ENCODE peak calls at places on chromosomes 6 and 20, in eight cellular contexts. I, X, S, F, A, V, J and N are unnamed samples.
A peak's percentile ranks its signal among the peaks of the same experiment; 100 is the strongest.

GRCh38 chr20:54257090-54257816 is 49.4 kb downstream of the PFDN4 start:
- DNase-seq in V (peak; percentile 92), J (no peak), A (no peak), S (no peak), X (no peak), F (no peak), I (no peak), N (no peak)

GRCh38 chr20:44068780-44069191 is 118.2 kb downstream of the JPH2 start:
- DNase-seq in F (no peak), A (no peak), J (no peak), X (no peak), S (no peak), V (no peak), I (no peak), N (no peak)

GRCh38 chr6:85864453-85865401 is 222.0 kb upstream of the SYNCRIP start:
- DNase-seq in I (no peak), V (peak; percentile 25), S (no peak), F (no peak), X (no peak), A (no peak), J (no peak), N (no peak)

GRCh38 chr6:169795196-169795595 is 43.8 kb downstream of the ERMARD start:
- DNase-seq in F (no peak), J (no peak), A (no peak), X (no peak), I (no peak), V (no peak), S (no peak), N (no peak)

GRCh38 chr6:37317312-37318038 is 36.3 kb upstream of the RNF8 start:
- DNase-seq in F (no peak), I (no peak), A (no peak), V (no peak), S (no peak), J (no peak), X (no peak), N (no peak)

GRCh38 chr6:33843696-33844121 is 39.9 kb upstream of the MLN start:
- DNase-seq in J (no peak), A (no peak), I (no peak), S (no peak), X (peak; percentile 70), V (no peak), F (no peak), N (no peak)

GRCh38 chr20:4585104-4585753 is 136.5 kb upstream of the PRND start:
- DNase-seq in X (no peak), S (peak; percentile 12), V (peak; percentile 87), A (no peak), I (no peak), F (no peak), J (no peak), N (no peak)

GRCh38 chr6:159594106-159594749 is 98.8 kb downstream of the SOD2 start:
- DNase-seq in I (no peak), J (no peak), V (peak; percentile 9), X (no peak), A (no peak), F (no peak), S (no peak), N (no peak)

GRCh38 chr20:50399003-50399916 is 110.9 kb upstream of the PTPN1 start:
- DNase-seq in X (no peak), V (no peak), F (no peak), A (no peak), J (no peak), I (peak; percentile 92), S (no peak), N (no peak)

GRCh38 chr6:121951918-121952379 is 447.5 kb upstream of the HSF2 start:
- DNase-seq in F (no peak), V (peak; percentile 78), S (no peak), A (no peak), I (no peak), X (no peak), J (no peak), N (no peak)

GRCh38 chr6:111565316-111566221 is 40.1 kb downstream of the TRAF3IP2 start:
- DNase-seq in X (no peak), F (no peak), S (peak; percentile 74), J (no peak), I (no peak), A (peak; percentile 51), V (no peak), N (no peak)

GRCh38 chr6:35757461-35758123 is 18.8 kb upstream of the CLPSL2 start:
- DNase-seq in V (no peak), J (no peak), I (no peak), S (peak; percentile 91), A (peak; percentile 57), F (no peak), X (no peak), N (no peak)

GRCh38 chr6:112253842-112254816 is at the start of gene LAMA4:
- DNase-seq in A (peak; percentile 39), I (peak; percentile 77), J (no peak), F (no peak), S (peak; percentile 68), X (peak; percentile 62), V (no peak), N (no peak)

GRCh38 chr6:134235937-134236751 is 81.8 kb downstream of the SGK1 start:
- DNase-seq in A (no peak), S (no peak), I (no peak), X (no peak), F (no peak), V (peak; percentile 69), J (no peak), N (no peak)

GRCh38 chr20:19491241-19491640 is 266.8 kb upstream of the RIN2 start:
- DNase-seq in X (no peak), I (no peak), V (no peak), J (no peak), S (no peak), A (no peak), F (no peak), N (no peak)

GRCh38 chr6:159467473-159468041 is 225.5 kb downstream of the SOD2 start:
- DNase-seq in F (no peak), V (no peak), A (no peak), J (no peak), I (no peak), S (no peak), X (no peak), N (no peak)

GRCh38 chr6:162770955-162771354 is 43.2 kb downstream of the PACRG start:
- DNase-seq in S (no peak), X (no peak), F (no peak), V (no peak), J (no peak), A (no peak), I (no peak), N (no peak)

GRCh38 chr6:154412106-154412820 is 55.7 kb upstream of the IPCEF1 start:
- DNase-seq in J (no peak), F (no peak), A (no peak), S (no peak), X (no peak), I (no peak), V (no peak), N (no peak)

DNA sequence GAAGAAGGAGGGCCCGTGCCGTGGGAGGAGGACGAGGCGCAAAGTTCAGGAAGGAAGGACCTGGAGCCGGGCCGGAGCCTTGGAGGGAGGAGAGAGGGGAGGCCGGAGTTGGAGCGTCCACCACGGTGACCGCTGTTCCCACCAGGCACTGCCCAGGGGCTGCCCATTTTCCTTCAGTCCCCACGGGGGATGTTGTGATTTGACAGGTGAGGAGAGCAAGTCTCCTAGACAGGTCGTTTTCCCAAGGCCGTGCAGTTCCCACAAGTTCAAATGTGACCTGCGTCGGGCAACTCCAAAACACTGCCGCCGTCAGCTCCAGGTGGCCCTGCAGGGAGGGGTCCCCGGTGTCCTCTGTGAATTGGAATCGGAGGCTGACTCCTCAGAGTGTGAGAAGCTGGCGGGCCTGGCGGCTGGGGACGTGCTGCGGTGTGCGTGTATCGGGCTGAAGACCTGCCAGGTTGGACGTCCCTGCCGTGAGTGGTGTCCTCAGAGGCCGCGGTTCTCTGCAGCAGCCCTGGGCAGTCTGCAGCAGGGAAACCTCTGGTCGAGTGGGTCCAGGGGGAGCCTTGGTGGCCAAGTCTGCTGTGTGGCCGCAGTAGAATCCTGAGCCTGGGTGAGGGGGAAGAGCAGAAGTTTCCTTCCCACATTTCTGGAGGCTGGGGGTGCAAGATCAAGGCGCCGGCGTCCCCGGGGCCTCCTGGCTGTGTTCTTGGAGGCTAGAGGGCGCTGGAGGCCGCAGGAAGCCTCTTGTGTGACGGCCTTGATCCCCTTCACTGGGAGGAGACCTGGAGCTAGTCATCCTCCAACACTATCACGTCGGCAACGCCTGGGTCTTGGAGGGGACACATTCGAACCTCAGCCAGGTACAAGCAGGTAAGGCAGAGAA is 115.0 kb upstream of the FRMD1 start:
- DNase-seq in X (peak; percentile 27), S (peak; percentile 52), F (no peak), A (peak; percentile 56), V (no peak), J (no peak), I (peak; percentile 54), N (no peak)
- TF ChIP-seq CTCF in X (peak; percentile 21), S (peak; percentile 76), F (no peak), A (peak; percentile 10), V (peak; percentile 5), J (no peak), I (no peak), N (no peak)

GRCh38 chr20:52469143-52469542 is 277.6 kb upstream of the ZFP64 start:
- DNase-seq in S (peak; percentile 6), X (no peak), I (no peak), A (no peak), J (no peak), F (no peak), V (no peak), N (no peak)
- TF ChIP-seq CTCF in S (peak; percentile 10), X (no peak), I (no peak), A (no peak), J (no peak), F (no peak), V (no peak), N (no peak)

DNA sequence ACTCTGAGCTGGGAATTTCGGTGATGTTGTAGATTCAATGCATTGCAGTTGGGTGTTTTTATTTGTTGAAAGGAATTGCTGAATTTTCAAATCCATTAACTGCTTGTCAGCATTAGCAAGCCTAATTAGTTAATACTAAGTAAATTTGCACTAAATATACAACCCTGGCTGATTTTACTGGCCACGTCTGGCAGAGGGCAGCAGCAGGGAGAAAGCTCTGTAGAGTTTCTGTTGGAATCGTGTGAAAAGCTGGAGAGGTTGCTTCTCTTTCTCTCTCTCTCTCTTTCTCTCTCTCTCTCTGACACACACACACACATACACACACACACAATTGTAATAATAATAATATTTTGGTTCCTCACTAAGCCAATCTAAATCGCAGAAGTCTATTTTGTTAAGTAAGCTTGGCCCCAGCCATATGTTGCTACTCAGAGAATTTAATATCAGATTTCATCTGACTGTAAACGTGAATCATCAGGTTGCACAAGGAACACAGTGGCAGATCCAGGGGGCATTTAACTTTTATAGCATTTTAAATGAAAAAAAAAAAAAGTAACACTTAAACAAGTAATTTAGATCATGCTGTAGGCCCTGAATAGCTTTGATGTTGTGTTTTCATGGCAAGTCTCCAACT is 289.5 kb downstream of the ESR1 start:
- DNase-seq in A (no peak), I (no peak), V (no peak), F (no peak), J (no peak), S (no peak), X (no peak), N (no peak)
- TF ChIP-seq CTCF in A (no peak), I (no peak), V (peak; percentile 44), F (no peak), J (no peak), S (no peak), X (no peak), N (no peak)

DNA sequence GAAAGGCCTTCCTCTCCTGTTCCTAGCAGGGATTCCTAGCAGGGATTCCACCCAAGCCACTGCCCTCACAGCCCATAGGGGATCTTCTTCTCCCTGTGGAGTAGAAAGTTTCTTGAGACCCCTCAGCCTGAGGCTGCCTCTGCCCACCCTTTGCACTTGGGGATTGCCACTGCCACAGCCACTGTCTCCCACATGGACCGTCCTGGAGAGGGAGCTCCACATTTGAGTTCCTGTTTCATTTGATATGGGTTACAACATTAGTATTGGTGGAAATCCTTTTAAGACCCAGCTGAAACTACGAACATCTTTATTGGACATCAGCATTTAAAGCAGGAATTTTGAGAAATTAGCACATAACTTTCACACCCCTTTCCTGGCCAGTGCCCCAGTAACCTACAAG is 25.6 kb downstream of the HLA-G start:
- DNase-seq in S (no peak), F (no peak), V (no peak), J (no peak), A (no peak), I (no peak), X (no peak), N (no peak)
- TF ChIP-seq CTCF in S (peak; percentile 12), F (no peak), V (peak; percentile 8), J (no peak), A (no peak), I (no peak), X (no peak), N (no peak)